ENCODE peak calls at places on chromosome 17, in six cellular contexts. X is A549, G is suprapubic skin, A is sigmoid colon, Z is stomach, M is tibial nerve. F is an unnamed sample.
A peak's percentile ranks its signal among the peaks of the same experiment; 100 is the strongest.

GRCh38 chr17:66957951-66958579 is 6.4 kb upstream of the CACNG4 start:
- DNase-seq in M (no peak), X (no peak), G (no peak), Z (no peak), A (no peak), F (no peak)

GRCh38 chr17:16352303-16352837 is 899 bp downstream of the CENPV start:
- DNase-seq in A (no peak), Z (peak; percentile 48), X (peak; percentile 63), M (no peak), G (peak; percentile 69), F (no peak)

GRCh38 chr17:50087912-50088405 is 7.2 kb upstream of the PDK2 start:
- DNase-seq in X (no peak), Z (no peak), G (no peak), A (no peak), M (no peak), F (no peak)

GRCh38 chr17:55825213-55825612 is 74.4 kb downstream of the PCTP start:
- DNase-seq in Z (no peak), A (no peak), X (peak; percentile 13), G (no peak), M (no peak), F (no peak)

GRCh38 chr17:79053251-79053925 is 21.2 kb upstream of the ENGASE start:
- DNase-seq in G (no peak), Z (no peak), X (no peak), A (peak; percentile 46), M (no peak), F (no peak)

GRCh38 chr17:34318474-34318873 is 761 bp upstream of the CCL8 start:
- DNase-seq in G (no peak), M (no peak), X (peak; percentile 28), A (no peak), Z (no peak), F (no peak)

GRCh38 chr17:43570518-43570928 is 24.4 kb upstream of the ETV4 start:
- DNase-seq in A (no peak), G (no peak), M (no peak), X (no peak), Z (no peak), F (no peak)

GRCh38 chr17:46979023-46979870 is at the start of gene RPRML:
- DNase-seq in Z (peak; percentile 45), M (no peak), A (no peak), G (no peak), X (peak; percentile 25), F (no peak)

GRCh38 chr17:39603304-39604016 is 4.3 kb downstream of the NEUROD2 start:
- DNase-seq in G (no peak), A (no peak), Z (no peak), X (no peak), M (no peak), F (no peak)

GRCh38 chr17:34519286-34519685 is 60.1 kb upstream of the TMEM132E start:
- DNase-seq in G (peak; percentile 52), Z (no peak), X (no peak), M (no peak), A (no peak), F (no peak)

GRCh38 chr17:65039349-65039988 is 17.1 kb downstream of the GNA13 start:
- DNase-seq in Z (no peak), A (no peak), X (no peak), M (no peak), G (no peak), F (no peak)

DNA sequence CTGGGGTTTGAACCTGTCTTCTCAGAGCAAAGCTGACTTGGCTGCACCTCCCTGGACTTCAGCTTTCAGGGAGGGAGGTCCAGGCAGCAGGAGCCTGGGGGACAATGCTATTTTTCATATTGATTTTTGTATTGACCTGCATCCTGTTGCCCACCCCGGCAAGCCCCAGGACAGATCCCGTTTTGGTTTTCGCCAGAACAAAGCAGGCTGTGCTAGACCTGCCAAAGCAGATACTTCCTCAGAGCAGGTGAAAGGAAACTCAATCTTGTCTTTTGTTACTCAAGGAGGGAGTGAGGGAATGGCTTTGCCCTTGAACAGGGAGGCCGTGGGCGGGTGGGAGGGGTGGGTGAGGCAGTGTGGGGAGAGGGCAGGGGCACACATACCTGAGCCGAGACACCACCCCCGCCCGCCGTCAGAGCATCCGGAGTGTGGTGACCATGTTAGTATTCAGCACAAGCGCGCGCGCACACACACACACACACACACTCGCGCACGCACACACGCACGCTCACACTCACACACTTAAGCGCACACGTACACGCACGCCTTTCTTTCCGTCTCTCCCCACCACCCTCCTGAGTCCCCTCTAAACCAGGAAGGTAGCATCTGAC is 59.5 kb downstream of the RAI1 start:
- DNase-seq in M (no peak), Z (no peak), X (no peak), G (no peak), A (no peak), F (no peak)
- H3K27ac ChIP-seq in M (no peak overlapping the region), Z (peak overlapping the region; percentile 82), X (peak overlapping the region; percentile 97), G (peak overlapping the region; percentile 83), A (peak overlapping the region; percentile 82), F (peak overlapping the region; percentile 77)

DNA sequence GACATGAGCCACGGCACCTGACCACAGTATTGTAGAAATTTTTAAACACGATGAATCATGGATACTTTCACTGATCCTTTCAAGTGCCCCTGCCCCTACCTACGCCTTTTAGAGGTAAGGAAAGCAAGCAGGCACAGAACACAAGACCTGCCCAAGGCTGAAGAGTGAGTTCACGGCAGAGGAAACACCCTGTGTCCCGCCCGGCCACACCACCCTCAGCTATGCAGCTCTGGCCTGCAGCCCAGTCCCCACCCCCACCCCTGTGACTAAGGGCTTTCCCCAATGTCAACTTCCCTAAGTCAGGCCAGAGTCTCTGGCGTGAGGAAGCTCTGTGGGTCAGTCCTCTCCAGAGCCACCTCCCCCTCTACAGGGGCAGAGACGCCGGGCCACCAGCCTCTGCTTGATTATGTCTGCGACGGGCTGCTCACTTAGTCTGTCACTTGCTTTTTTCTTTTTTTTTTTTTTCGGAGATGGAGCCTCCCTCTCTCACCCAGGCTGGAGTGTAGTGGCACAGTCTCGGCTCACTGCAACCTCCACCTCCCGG is 8.4 kb downstream of the SLC16A5 start:
- DNase-seq in G (no peak), M (peak; percentile 37), A (no peak), Z (peak; percentile 92), X (peak; percentile 90), F (no peak)
- TF ChIP-seq EP300 in G (no peak), M (no peak), A (no peak), Z (no peak), X (no peak), F (no peak)

GRCh38 chr17:17818088-17818526 is 18.7 kb downstream of the SREBF1 start:
- DNase-seq in X (no peak), A (no peak), Z (no peak), M (no peak), G (no peak), F (no peak)
- H3K4me1 ChIP-seq in X (peaks cover 79% of the 10 kb centered on the region), A (peaks cover 70% of the 10 kb centered on the region), Z (peaks cover 43% of the 10 kb centered on the region), M (peaks cover 49% of the 10 kb centered on the region), G (peaks cover 78% of the 10 kb centered on the region), F (peaks cover 44% of the 10 kb centered on the region)

GRCh38 chr17:58330997-58331814 is 2.6 kb upstream of the TSPOAP1 start:
- DNase-seq in M (no peak), Z (peak; percentile 45), A (no peak), X (no peak), G (no peak), F (no peak)
- H3K27ac ChIP-seq in M (no peak overlapping the region), Z (peak overlapping the region; percentile 93), A (peak overlapping the region; percentile 53), X (peak overlapping the region; percentile 0), G (peak overlapping the region; percentile 61), F (peak overlapping the region; percentile 63)

GRCh38 chr17:81980122-81980521 is 2.7 kb downstream of the ASPSCR1 start:
- DNase-seq in Z (no peak), A (no peak), X (no peak), G (no peak), M (no peak), F (no peak)

GRCh38 chr17:81976332-81977210 is 858 bp upstream of the ASPSCR1 start:
- DNase-seq in X (no peak), A (no peak), G (no peak), M (no peak), Z (peak; percentile 69), F (no peak)

GRCh38 chr17:81978901-81979298 is 1.5 kb downstream of the ASPSCR1 start:
- DNase-seq in M (no peak), A (no peak), G (no peak), X (no peak), Z (peak; percentile 52), F (no peak)

GRCh38 chr17:81980752-81981239 is 3.4 kb downstream of the ASPSCR1 start:
- DNase-seq in X (no peak), Z (no peak), A (no peak), M (no peak), G (no peak), F (no peak)

DNA sequence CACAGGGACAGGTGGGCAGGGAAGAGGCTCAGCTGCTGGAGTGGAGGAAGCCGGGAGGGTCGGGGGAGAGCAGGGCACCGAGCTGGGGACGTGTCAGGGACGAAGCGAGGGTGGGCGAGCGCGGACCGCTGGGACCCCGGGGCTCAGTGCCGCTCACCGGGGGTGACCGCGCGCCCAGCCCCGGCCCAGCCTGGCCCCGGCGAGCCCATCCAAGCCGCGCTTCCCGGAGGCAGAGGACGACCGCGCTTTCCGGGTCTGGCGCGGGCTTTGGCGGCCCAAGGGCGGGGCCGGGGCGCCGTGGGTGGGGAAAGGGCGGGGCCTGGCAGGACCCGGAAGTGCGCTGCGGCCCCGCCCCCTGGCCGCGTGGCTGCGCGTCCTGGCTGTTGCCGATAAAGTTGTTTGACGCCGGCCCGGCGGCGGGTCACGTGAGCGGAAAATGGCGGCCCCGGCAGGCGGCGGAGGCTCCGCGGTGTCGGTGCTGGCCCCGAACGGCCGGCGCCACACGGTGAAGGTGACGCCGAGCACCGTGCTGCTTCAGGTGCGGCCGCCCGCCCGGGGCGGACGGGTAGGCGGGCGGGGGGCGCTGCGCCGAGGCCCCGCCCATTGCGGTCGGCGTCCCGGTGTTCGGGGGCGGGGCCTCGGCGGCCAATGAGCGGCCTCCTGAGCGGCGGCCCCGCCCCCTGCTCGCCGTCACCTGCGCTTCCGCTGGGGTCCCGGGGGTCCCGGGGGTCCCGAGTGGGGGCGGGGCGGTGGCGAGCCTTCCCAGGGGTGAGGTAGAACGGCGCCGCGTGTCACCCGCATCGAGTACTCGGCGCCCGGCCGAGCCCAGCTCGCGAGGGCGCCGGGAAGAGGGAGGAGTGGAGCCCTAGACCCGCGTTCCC is at the start of gene ASPSCR1:
- DNase-seq in G (peak; percentile 93), Z (peak; percentile 94), X (peak; percentile 74), M (peak; percentile 82), A (peak; percentile 96), F (peak; percentile 96)
- TF ChIP-seq EP300 in G (no peak), Z (no peak), X (no peak), M (peak; percentile 53), A (no peak), F (no peak)

GRCh38 chr17:29614345-29615047 is 8.2 kb downstream of the CORO6 start:
- DNase-seq in M (no peak), Z (no peak), A (no peak), G (no peak), X (no peak), F (no peak)
- H3K4me1 ChIP-seq in M (peaks cover 44% of the 10 kb centered on the region), Z (peaks cover 60% of the 10 kb centered on the region), A (peaks cover 71% of the 10 kb centered on the region), G (peaks cover 56% of the 10 kb centered on the region), X (peaks cover 33% of the 10 kb centered on the region), F (peaks cover 69% of the 10 kb centered on the region)

DNA sequence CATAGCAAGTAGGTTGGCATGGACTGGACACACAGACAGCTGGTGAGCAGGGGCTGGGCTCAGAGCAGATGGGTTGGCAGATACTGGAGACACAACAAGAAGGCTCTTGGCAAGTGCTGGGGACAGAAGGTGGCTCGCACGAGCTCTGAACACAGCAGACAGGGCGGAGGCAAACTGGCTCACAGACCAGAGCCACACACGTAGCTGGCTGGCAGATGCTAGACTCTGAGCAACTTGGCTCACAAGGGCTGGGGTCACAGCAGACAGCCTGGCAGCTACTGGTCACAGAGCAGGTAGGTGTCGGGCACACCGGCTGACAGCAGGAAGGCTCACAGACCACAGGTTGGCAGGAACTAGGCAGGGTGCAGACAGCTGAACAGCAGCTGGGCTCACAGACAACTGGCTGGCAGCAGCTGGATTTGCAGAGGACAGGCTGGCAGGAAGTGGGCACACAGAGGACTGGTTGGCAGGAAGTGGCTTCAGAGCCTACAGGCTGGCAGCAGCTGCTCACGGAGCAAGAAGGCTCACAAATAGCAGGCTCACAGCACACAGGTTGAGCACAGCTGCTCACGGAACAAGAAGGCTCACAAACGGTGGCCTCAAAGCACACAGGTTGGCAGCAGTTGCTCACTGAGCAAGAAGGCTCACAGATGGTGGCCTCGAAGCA is 725 bp downstream of the KRTAP16-1 start:
- DNase-seq in Z (no peak), X (no peak), G (peak; percentile 79), M (no peak), A (no peak), F (no peak)
- H3K27ac ChIP-seq in Z (peak overlapping the region; percentile 52), X (no peak overlapping the region), G (peak overlapping the region; percentile 14), M (no peak overlapping the region), A (no peak overlapping the region), F (no peak overlapping the region)

F was measured in esophagus muscularis mucosa.